ENCODE peak calls at places on chromosomes 5 and 9, in eight cellular contexts. R is mammary epithelial cell, N is DND-41, Z is keratinocyte, A is PC-3, F is neural progenitor cell, T is GM12878, J is hepatocyte. U is an unnamed sample.

GRCh38 chr9:100580255-100580654 is 2.4 kb downstream of the CAVIN4 start:
- DNase-seq in R (no peak), N (no peak), Z (no peak), A (no peak), F (no peak), T (no peak), J (no peak), U (no peak)

GRCh38 chr5:1983401-1983800 is 100.7 kb upstream of the IRX4 start:
- DNase-seq in R (no peak), N (no peak), Z (no peak), A (no peak), F (no peak), T (no peak), J (no peak), U (no peak)

GRCh38 chr9:113578877-113579269 is 115.3 kb downstream of the RGS3 start:
- DNase-seq in R (peak; percentile 96), N (peak; percentile 89), Z (no peak), A (peak; percentile 91), F (no peak), T (peak; percentile 88), J (peak; percentile 66), U (peak; percentile 99)

GRCh38 chr9:133251773-133252172 is 23.2 kb downstream of the ABO start:
- DNase-seq in R (no peak), N (no peak), Z (no peak), A (peak; percentile 31), F (no peak), T (no peak), J (no peak), U (no peak)

GRCh38 chr9:96618209-96619108 is 1.2 kb downstream of the CDC14B start:
- DNase-seq in R (peak; percentile 43), N (no peak), Z (no peak), A (peak; percentile 52), F (peak; percentile 47), T (no peak), J (peak; percentile 77), U (peak; percentile 43)

GRCh38 chr5:67996596-67996995 is 219.0 kb upstream of the PIK3R1 start:
- DNase-seq in R (no peak), N (no peak), Z (no peak), A (no peak), F (no peak), T (no peak), J (no peak), U (peak; percentile 71)

GRCh38 chr9:76374702-76375543 is 19.3 kb downstream of the RFK start:
- DNase-seq in R (peak; percentile 72), N (no peak), Z (no peak), A (peak; percentile 72), F (peak; percentile 36), T (no peak), J (peak; percentile 87), U (peak; percentile 95)

GRCh38 chr5:124679578-124680210 is 66.7 kb downstream of the ZNF608 start:
- DNase-seq in R (no peak), N (no peak), Z (no peak), A (no peak), F (no peak), T (no peak), J (no peak), U (no peak)

GRCh38 chr9:34491596-34491995 is 31.2 kb downstream of the ENHO start:
- DNase-seq in R (no peak), N (no peak), Z (no peak), A (no peak), F (no peak), T (no peak), J (no peak), U (no peak)

GRCh38 chr5:40973364-40974004 is 64.2 kb downstream of the C7 start:
- DNase-seq in R (no peak), N (no peak), Z (no peak), A (no peak), F (no peak), T (no peak), J (no peak), U (no peak)

GRCh38 chr5:35754481-35754880 is 102.2 kb upstream of the IL7R start:
- DNase-seq in R (no peak), N (no peak), Z (no peak), A (no peak), F (peak; percentile 69), T (no peak), J (no peak), U (no peak)

GRCh38 chr5:85132269-85132668 is 747.6 kb upstream of the EDIL3 start:
- DNase-seq in R (peak; percentile 4), N (no peak), Z (no peak), A (peak; percentile 43), F (no peak), T (no peak), J (no peak), U (peak; percentile 76)

GRCh38 chr9:136671646-136672430 is 9.1 kb downstream of the EGFL7 start:
- DNase-seq in R (no peak), N (peak; percentile 58), Z (no peak), A (peak; percentile 18), F (peak; percentile 74), T (no peak), J (peak; percentile 68), U (no peak)

GRCh38 chr9:70484232-70485130 is 70.0 kb upstream of the KLF9 start:
- DNase-seq in R (peak; percentile 82), N (no peak), Z (no peak), A (peak; percentile 53), F (peak; percentile 73), T (no peak), J (peak; percentile 74), U (peak; percentile 67)

GRCh38 chr5:119190470-119190869 is 119.6 kb downstream of the DMXL1 start:
- DNase-seq in R (no peak), N (no peak), Z (no peak), A (no peak), F (no peak), T (no peak), J (no peak), U (no peak)

GRCh38 chr5:65830856-65831255 is 95.5 kb upstream of the ERBIN start:
- DNase-seq in R (no peak), N (no peak), Z (no peak), A (no peak), F (peak; percentile 56), T (no peak), J (no peak), U (peak; percentile 54)

GRCh38 chr9:106869458-106869857 is 6.5 kb downstream of the ZNF462 start:
- DNase-seq in R (no peak), N (no peak), Z (no peak), A (peak; percentile 30), F (no peak), T (no peak), J (no peak), U (peak; percentile 82)

GRCh38 chr9:22342489-22343217 is 104.0 kb upstream of the DMRTA1 start:
- DNase-seq in R (peak; percentile 42), N (no peak), Z (no peak), A (peak; percentile 88), F (peak; percentile 2), T (no peak), J (no peak), U (peak; percentile 32)

GRCh38 chr5:13932561-13932960 is 11.9 kb downstream of the DNAH5 start:
- DNase-seq in R (peak; percentile 95), N (no peak), Z (peak; percentile 91), A (no peak), F (no peak), T (no peak), J (no peak), U (no peak)

DNA sequence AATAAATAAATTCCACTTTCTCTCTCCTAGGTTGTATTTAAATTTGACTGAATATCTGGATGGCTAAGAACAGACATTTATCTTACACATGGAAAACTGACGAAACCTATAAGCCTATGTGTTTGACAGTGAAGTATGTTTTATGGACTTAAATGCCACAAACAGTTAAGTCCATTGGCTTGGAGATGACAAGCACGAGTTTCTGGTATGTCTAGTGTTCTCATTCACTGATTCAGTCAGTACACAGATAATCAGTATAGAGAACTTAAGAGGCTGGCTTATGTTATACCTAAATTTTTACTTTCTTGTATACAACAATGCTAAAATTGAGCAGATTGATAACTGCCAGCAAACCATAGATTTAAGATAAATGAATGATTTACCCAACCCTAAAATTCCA is 38.9 kb downstream of the SNAPC3 start:
- DNase-seq in R (no peak), N (no peak), Z (no peak), A (no peak), F (no peak), T (no peak), J (no peak), U (no peak)
- TF ChIP-seq CTCF in R (no peak), N (no peak), Z (no peak), A (no peak), F (no peak), T (no peak), J (no peak), U (no peak)

DNA sequence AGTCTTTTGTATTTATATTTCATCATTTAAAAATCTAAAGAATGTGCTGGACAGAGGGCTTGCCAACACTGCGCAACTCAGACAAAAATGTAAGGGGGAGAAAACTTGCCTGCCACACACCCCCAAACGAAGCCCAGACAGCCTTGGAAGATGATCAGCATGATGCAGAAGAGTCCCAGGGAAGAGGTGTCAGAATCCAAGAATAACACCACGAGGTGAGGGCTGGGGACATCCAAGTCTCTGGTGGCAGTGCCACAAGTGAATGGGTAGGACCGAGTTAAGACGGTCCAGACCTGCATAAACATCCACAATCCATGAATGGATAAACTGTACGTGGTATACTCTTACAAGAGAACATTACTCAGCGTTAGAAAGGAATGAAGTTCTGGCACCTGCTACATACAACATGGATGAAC is 10.4 kb downstream of the EPB41L4B start:
- DNase-seq in R (no peak), N (no peak), Z (no peak), A (no peak), F (no peak), T (no peak), J (no peak), U (peak; percentile 18)
- H3K4me3 ChIP-seq in R (no peak overlapping the region), N (no peak overlapping the region), Z (no peak overlapping the region), A (no peak overlapping the region), F (no peak overlapping the region), T (no peak overlapping the region), J (no peak overlapping the region), U (no peak overlapping the region)

DNA sequence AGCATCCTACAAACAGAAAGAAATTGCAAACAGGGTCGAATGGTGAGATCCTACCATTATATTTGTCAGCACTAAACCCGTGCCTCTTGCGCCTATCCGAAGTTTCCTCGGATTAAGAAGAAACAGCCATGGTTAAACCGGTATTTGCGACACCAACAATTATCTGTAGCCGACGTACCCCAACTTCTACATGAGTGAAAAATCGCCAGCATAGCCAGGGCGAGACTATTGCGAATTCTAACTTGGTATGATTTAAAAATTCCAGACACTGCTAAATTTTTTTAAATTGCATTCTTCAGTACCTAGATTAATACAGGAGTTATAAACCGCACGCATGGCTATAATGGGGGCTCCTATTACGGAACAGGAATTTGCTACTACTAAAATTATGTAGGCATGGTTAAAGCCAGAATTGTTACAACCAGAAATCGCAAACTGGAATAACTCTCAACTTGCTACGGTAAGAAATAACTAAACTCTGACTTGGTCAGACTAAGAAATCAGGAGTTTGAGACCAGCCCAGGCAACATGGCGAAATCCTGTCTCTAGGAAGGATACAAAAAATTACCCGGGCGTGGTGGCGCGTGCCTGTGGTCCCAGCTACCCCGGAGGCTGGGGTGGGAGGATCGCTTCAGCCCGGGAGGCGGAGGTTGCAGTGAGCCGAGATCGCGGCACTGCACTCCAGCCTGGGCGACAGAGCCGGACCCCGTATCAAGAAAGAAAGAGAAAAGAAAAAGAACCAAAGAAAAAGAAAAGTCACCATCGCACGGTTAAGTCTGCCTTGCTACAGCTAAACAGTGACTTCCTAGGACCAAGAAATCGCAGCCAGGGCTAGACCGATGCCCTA is 25.5 kb upstream of the ANXA2R start:
- DNase-seq in R (peak; percentile 74), N (peak; percentile 73), Z (no peak), A (peak; percentile 54), F (peak; percentile 49), T (no peak), J (peak; percentile 64), U (peak; percentile 63)
- TF ChIP-seq EZH2 in R (no peak), N (no peak), Z (no peak), A (no peak), F (no peak), T (no peak), J (no peak), U (no peak)

GRCh38 chr5:56303511-56303910 is 70.4 kb upstream of the ANKRD55 start:
- DNase-seq in R (no peak), N (no peak), Z (no peak), A (no peak), F (no peak), T (no peak), J (no peak), U (no peak)
- TF ChIP-seq CTCF in R (no peak), N (peak; percentile 17), Z (no peak), A (no peak), F (no peak), T (no peak), J (no peak), U (no peak)

U was measured in fibroblast of lung.